ENCODE peak calls at places on chromosomes 11 and 22, in ten cellular contexts. W is fibroblast of mammary gland, R is BJ, X is A549, N is heart left ventricle, I is Panc1, F is lower lobe of right lung, T is choroid plexus epithelial cell, Z is tibial artery, Q is psoas muscle. S is an unnamed sample.

GRCh38 chr11:22459053-22459452 is 120.9 kb downstream of the SLC17A6 start:
- DNase-seq in T (peak; percentile 62), X (no peak), Z (no peak), I (no peak), N (no peak), W (peak; percentile 60), F (no peak), R (no peak), Q (no peak), S (no peak)

GRCh38 chr11:60193687-60194433 is 11.0 kb upstream of the MS4A6A start:
- DNase-seq in I (peak; percentile 42), W (peak; percentile 42), Q (no peak), X (peak; percentile 60), Z (no peak), T (peak; percentile 52), N (peak; percentile 49), R (peak; percentile 1), F (no peak), S (peak; percentile 8)

GRCh38 chr22:27662359-27663030 is 139.1 kb downstream of the MN1 start:
- DNase-seq in F (no peak), N (peak; percentile 83), T (peak; percentile 25), W (no peak), I (no peak), X (no peak), Q (peak; percentile 87), Z (peak; percentile 88), R (no peak), S (no peak)

GRCh38 chr11:73652046-73652730 is 5.8 kb downstream of the PLEKHB1 start:
- DNase-seq in N (peak; percentile 37), Q (no peak), W (no peak), I (no peak), Z (no peak), F (no peak), T (no peak), X (no peak), R (no peak), S (no peak)

GRCh38 chr11:72023335-72023734 is 24.6 kb downstream of the IL18BP start:
- DNase-seq in Q (no peak), N (no peak), X (no peak), R (no peak), T (no peak), W (no peak), I (no peak), Z (no peak), F (no peak), S (no peak)

GRCh38 chr22:23376256-23376655 is 195.9 kb downstream of the BCR start:
- DNase-seq in F (no peak), Z (no peak), N (no peak), R (no peak), I (no peak), X (peak; percentile 41), Q (no peak), W (peak; percentile 17), T (peak; percentile 28), S (no peak)

GRCh38 chr11:67406969-67407699 is 3.3 kb downstream of the TBC1D10C start:
- DNase-seq in Q (no peak), N (no peak), T (no peak), I (no peak), Z (no peak), X (no peak), F (peak; percentile 46), W (no peak), R (no peak), S (no peak)

GRCh38 chr11:68839953-68840641 is 1.6 kb downstream of the CPT1A start:
- DNase-seq in R (no peak), X (no peak), I (no peak), W (peak; percentile 28), F (no peak), T (peak; percentile 45), Z (no peak), Q (no peak), N (no peak), S (no peak)

GRCh38 chr22:41842996-41843970 is 10.4 kb downstream of the SREBF2 start:
- DNase-seq in F (no peak), X (no peak), N (no peak), I (no peak), T (no peak), Q (no peak), R (no peak), Z (no peak), W (no peak), S (no peak)

GRCh38 chr22:43142881-43143562 is at the start of gene MCAT:
- DNase-seq in T (peak; percentile 77), F (peak; percentile 89), Z (peak; percentile 90), X (peak; percentile 74), N (peak; percentile 89), R (no peak), I (no peak), W (peak; percentile 61), Q (peak; percentile 93), S (no peak)

GRCh38 chr11:111913997-111914396 is 1.5 kb downstream of the HSPB2 start:
- DNase-seq in F (no peak), I (no peak), Z (peak; percentile 89), W (peak; percentile 69), T (peak; percentile 64), X (no peak), R (peak; percentile 53), N (peak; percentile 75), Q (peak; percentile 69), S (no peak)

GRCh38 chr11:57639321-57640067 is 10.2 kb downstream of the YPEL4 start:
- DNase-seq in X (peak; percentile 27), F (no peak), I (no peak), Z (no peak), W (peak; percentile 18), R (no peak), N (no peak), Q (no peak), T (peak; percentile 89), S (no peak)

GRCh38 chr11:104792861-104793260 is 105.4 kb downstream of the CASP12 start:
- DNase-seq in T (no peak), N (no peak), X (no peak), Q (no peak), W (no peak), I (no peak), R (no peak), Z (no peak), F (no peak), S (no peak)

GRCh38 chr11:119691020-119691666 is 37.9 kb downstream of the NECTIN1 start:
- DNase-seq in X (no peak), N (no peak), W (no peak), Z (no peak), R (no peak), T (no peak), Q (no peak), I (no peak), F (no peak), S (no peak)

GRCh38 chr11:115333106-115333505 is 171.1 kb downstream of the CADM1 start:
- DNase-seq in R (no peak), Z (no peak), F (no peak), W (no peak), I (no peak), Q (no peak), X (no peak), T (peak; percentile 4), N (no peak), S (no peak)

GRCh38 chr22:50169774-50170341 is 673 bp upstream of the PANX2 start:
- DNase-seq in Q (no peak), X (no peak), Z (no peak), W (no peak), N (no peak), R (no peak), F (peak; percentile 64), I (no peak), T (no peak), S (no peak)
- H3K4me3 ChIP-seq in Q (peak overlapping the region; percentile 60), X (peak overlapping the region; percentile 81), Z (peak overlapping the region; percentile 49), W (no peak overlapping the region), N (no peak overlapping the region), R (peak overlapping the region; percentile 46), F (peak overlapping the region; percentile 44), I (no peak overlapping the region), T (peak overlapping the region; percentile 46), S (peak overlapping the region; percentile 47)

GRCh38 chr11:65013130-65013691 is 749 bp upstream of the ARL2 start:
- DNase-seq in Q (peak; percentile 94), W (peak; percentile 82), Z (peak; percentile 95), R (no peak), F (peak; percentile 95), N (peak; percentile 92), X (no peak), T (peak; percentile 90), I (no peak), S (no peak)
- TF ChIP-seq CTCF in Q (peak; percentile 69), W (peak; percentile 72), Z (peak; percentile 76), R (peak; percentile 88), F (peak; percentile 86), N (peak; percentile 70), X (peak; percentile 53), T (peak; percentile 85), I (no peak), S (peak; percentile 81)

GRCh38 chr22:35195226-35195625 is 62.1 kb upstream of the HMGXB4 start:
- DNase-seq in N (no peak), F (no peak), W (no peak), T (no peak), R (no peak), Z (no peak), Q (no peak), X (no peak), I (no peak), S (no peak)
- H3K4me3 ChIP-seq in N (no peak overlapping the region), F (no peak overlapping the region), W (no peak overlapping the region), T (no peak overlapping the region), R (no peak overlapping the region), Z (no peak overlapping the region), Q (no peak overlapping the region), X (no peak overlapping the region), I (no peak overlapping the region), S (no peak overlapping the region)

GRCh38 chr11:44033411-44033850 is 14.3 kb upstream of the ACCSL start:
- DNase-seq in R (no peak), X (no peak), Z (no peak), N (no peak), F (no peak), T (no peak), Q (no peak), I (no peak), W (no peak), S (no peak)

GRCh38 chr11:44034639-44035038 is 13.1 kb upstream of the ACCSL start:
- DNase-seq in W (no peak), Z (no peak), I (no peak), T (no peak), Q (no peak), R (no peak), N (no peak), X (no peak), F (no peak), S (no peak)

GRCh38 chr11:44036811-44037657 is 10.7 kb upstream of the ACCSL start:
- DNase-seq in Q (peak; percentile 83), R (no peak), I (peak; percentile 22), T (peak; percentile 95), X (peak; percentile 72), N (peak; percentile 82), Z (peak; percentile 95), F (peak; percentile 80), W (peak; percentile 89), S (peak; percentile 8)

GRCh38 chr11:44033856-44034255 is 13.9 kb upstream of the ACCSL start:
- DNase-seq in I (no peak), T (no peak), W (no peak), Q (no peak), N (no peak), Z (no peak), X (no peak), F (no peak), R (no peak), S (no peak)

DNA sequence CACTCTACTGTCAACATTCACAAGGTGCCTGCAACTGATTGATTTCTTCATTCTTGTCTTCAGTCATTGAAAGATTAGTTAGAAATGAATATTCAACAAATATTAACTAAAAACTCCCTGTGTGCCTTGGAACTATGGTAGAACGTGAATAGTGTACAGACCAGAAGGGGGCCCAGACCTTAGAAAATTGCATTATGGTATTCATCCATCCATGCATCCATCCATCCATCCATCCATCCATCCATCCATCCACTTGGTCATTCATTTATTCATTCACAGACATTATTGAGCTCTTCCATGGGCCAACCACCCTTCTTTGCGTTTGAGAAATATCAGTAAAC is 10.2 kb upstream of the ACCSL start:
- DNase-seq in N (no peak), R (no peak), Q (no peak), I (no peak), X (no peak), W (no peak), F (no peak), T (no peak), Z (no peak), S (no peak)
- TF ChIP-seq CTCF in N (no peak), R (no peak), Q (no peak), I (peak; percentile 36), X (peak; percentile 2), W (no peak), F (no peak), T (no peak), Z (no peak), S (no peak)